ENCODE peak calls at places on chromosome 4, in eight cellular contexts. One of them, this sample, is unnamed.

GRCh38 chr4:29085748-29086147 is 1634.4 kb upstream of the PCDH7 start:
- DNase-seq in HCT116: no peak
- DNase-seq in pancreas: no peak
- DNase-seq in heart left ventricle: no peak
- DNase-seq in dorsolateral prefrontal cortex: no peak
- DNase-seq in transverse colon: no peak
- DNase-seq in vagina: no peak
- DNase-seq in fibroblast of lung: no peak
- DNase-seq in this sample: no peak

GRCh38 chr4:73222466-73223257 is 35.9 kb downstream of the ANKRD17 start:
- DNase-seq in HCT116: peak
- DNase-seq in dorsolateral prefrontal cortex: peak
- DNase-seq in heart left ventricle: peak
- DNase-seq in vagina: no peak
- DNase-seq in transverse colon: peak
- DNase-seq in pancreas: peak
- DNase-seq in fibroblast of lung: peak
- DNase-seq in this sample: peak

GRCh38 chr4:137993232-137993631 is 248.9 kb downstream of the SLC7A11 start:
- DNase-seq in heart left ventricle: no peak
- DNase-seq in pancreas: no peak
- DNase-seq in dorsolateral prefrontal cortex: no peak
- DNase-seq in vagina: no peak
- DNase-seq in HCT116: no peak
- DNase-seq in transverse colon: no peak
- DNase-seq in fibroblast of lung: no peak
- DNase-seq in this sample: no peak

GRCh38 chr4:67549123-67549522 is 3.8 kb upstream of the CENPC start:
- DNase-seq in HCT116: no peak
- DNase-seq in heart left ventricle: no peak
- DNase-seq in transverse colon: no peak
- DNase-seq in vagina: no peak
- DNase-seq in fibroblast of lung: peak
- DNase-seq in pancreas: no peak
- DNase-seq in dorsolateral prefrontal cortex: no peak
- DNase-seq in this sample: no peak

GRCh38 chr4:164779811-164780216 is 25.9 kb downstream of the SMIM31 start:
- DNase-seq in heart left ventricle: no peak
- DNase-seq in pancreas: peak
- DNase-seq in dorsolateral prefrontal cortex: peak
- DNase-seq in HCT116: peak
- DNase-seq in transverse colon: no peak
- DNase-seq in vagina: no peak
- DNase-seq in fibroblast of lung: peak
- DNase-seq in this sample: peak

GRCh38 chr4:76947369-76947768 is 2.2 kb upstream of the SEPTIN11 start:
- DNase-seq in pancreas: no peak
- DNase-seq in HCT116: no peak
- DNase-seq in heart left ventricle: no peak
- DNase-seq in vagina: no peak
- DNase-seq in transverse colon: no peak
- DNase-seq in fibroblast of lung: no peak
- DNase-seq in dorsolateral prefrontal cortex: no peak
- DNase-seq in this sample: no peak

GRCh38 chr4:28427306-28428085 is 1566.9 kb downstream of the STIM2 start:
- DNase-seq in fibroblast of lung: no peak
- DNase-seq in HCT116: no peak
- DNase-seq in transverse colon: no peak
- DNase-seq in vagina: no peak
- DNase-seq in dorsolateral prefrontal cortex: no peak
- DNase-seq in heart left ventricle: no peak
- DNase-seq in pancreas: no peak
- DNase-seq in this sample: no peak

GRCh38 chr4:56637791-56638190 is 43.3 kb downstream of the HOPX start:
- DNase-seq in dorsolateral prefrontal cortex: no peak
- DNase-seq in vagina: no peak
- DNase-seq in transverse colon: no peak
- DNase-seq in HCT116: no peak
- DNase-seq in fibroblast of lung: no peak
- DNase-seq in pancreas: no peak
- DNase-seq in heart left ventricle: no peak
- DNase-seq in this sample: no peak

GRCh38 chr4:156771171-156771837 is 200.3 kb downstream of the PDGFC start:
- DNase-seq in pancreas: peak
- DNase-seq in heart left ventricle: no peak
- DNase-seq in fibroblast of lung: peak
- DNase-seq in transverse colon: no peak
- DNase-seq in HCT116: peak
- DNase-seq in vagina: no peak
- DNase-seq in dorsolateral prefrontal cortex: no peak
- DNase-seq in this sample: peak

GRCh38 chr4:153137168-153137567 is 67.1 kb upstream of the TRIM2 start:
- DNase-seq in transverse colon: no peak
- DNase-seq in dorsolateral prefrontal cortex: peak
- DNase-seq in pancreas: no peak
- DNase-seq in vagina: no peak
- DNase-seq in fibroblast of lung: peak
- DNase-seq in HCT116: no peak
- DNase-seq in heart left ventricle: no peak
- DNase-seq in this sample: no peak

GRCh38 chr4:3642806-3643517 is 110.7 kb upstream of the LRPAP1 start:
- DNase-seq in pancreas: no peak
- DNase-seq in HCT116: no peak
- DNase-seq in dorsolateral prefrontal cortex: no peak
- DNase-seq in fibroblast of lung: no peak
- DNase-seq in vagina: no peak
- DNase-seq in heart left ventricle: no peak
- DNase-seq in transverse colon: no peak
- DNase-seq in this sample: no peak

GRCh38 chr4:53651142-53651720 is 59.9 kb upstream of the LNX1 start:
- DNase-seq in heart left ventricle: peak
- DNase-seq in fibroblast of lung: peak
- DNase-seq in dorsolateral prefrontal cortex: no peak
- DNase-seq in vagina: no peak
- DNase-seq in transverse colon: peak
- DNase-seq in HCT116: no peak
- DNase-seq in pancreas: no peak
- DNase-seq in this sample: no peak

GRCh38 chr4:73573794-73574528 is 46.3 kb downstream of the RASSF6 start:
- DNase-seq in dorsolateral prefrontal cortex: peak
- DNase-seq in pancreas: peak
- DNase-seq in transverse colon: peak
- DNase-seq in heart left ventricle: peak
- DNase-seq in vagina: no peak
- DNase-seq in HCT116: peak
- DNase-seq in fibroblast of lung: peak
- DNase-seq in this sample: peak

GRCh38 chr4:81845761-81846160 is 374.1 kb upstream of the RASGEF1B start:
- DNase-seq in heart left ventricle: no peak
- DNase-seq in pancreas: no peak
- DNase-seq in HCT116: no peak
- DNase-seq in dorsolateral prefrontal cortex: no peak
- DNase-seq in fibroblast of lung: no peak
- DNase-seq in transverse colon: no peak
- DNase-seq in vagina: no peak
- DNase-seq in this sample: no peak

GRCh38 chr4:139266208-139266582 is 13.8 kb downstream of the MGARP start:
- DNase-seq in heart left ventricle: no peak
- DNase-seq in pancreas: no peak
- DNase-seq in vagina: no peak
- DNase-seq in fibroblast of lung: no peak
- DNase-seq in HCT116: no peak
- DNase-seq in transverse colon: no peak
- DNase-seq in dorsolateral prefrontal cortex: no peak
- DNase-seq in this sample: no peak

GRCh38 chr4:139265654-139266053 is 14.4 kb downstream of the MGARP start:
- DNase-seq in heart left ventricle: no peak
- DNase-seq in fibroblast of lung: no peak
- DNase-seq in HCT116: no peak
- DNase-seq in dorsolateral prefrontal cortex: no peak
- DNase-seq in transverse colon: no peak
- DNase-seq in vagina: no peak
- DNase-seq in pancreas: no peak
- DNase-seq in this sample: no peak

GRCh38 chr4:139266583-139267257 is 13.3 kb downstream of the MGARP start:
- DNase-seq in HCT116: no peak
- DNase-seq in transverse colon: peak
- DNase-seq in heart left ventricle: peak
- DNase-seq in vagina: no peak
- DNase-seq in fibroblast of lung: peak
- DNase-seq in dorsolateral prefrontal cortex: peak
- DNase-seq in pancreas: peak
- DNase-seq in this sample: peak

GRCh38 chr4:139267301-139267700 is 12.7 kb downstream of the MGARP start:
- DNase-seq in dorsolateral prefrontal cortex: no peak
- DNase-seq in pancreas: no peak
- DNase-seq in vagina: no peak
- DNase-seq in heart left ventricle: no peak
- DNase-seq in fibroblast of lung: no peak
- DNase-seq in HCT116: no peak
- DNase-seq in transverse colon: no peak
- DNase-seq in this sample: no peak
- H3K27ac ChIP-seq in dorsolateral prefrontal cortex: no peak
- H3K27ac ChIP-seq in pancreas: no peak
- H3K27ac ChIP-seq in vagina: no peak
- H3K27ac ChIP-seq in heart left ventricle: no peak
- H3K27ac ChIP-seq in fibroblast of lung: no peak
- H3K27ac ChIP-seq in HCT116: no peak
- H3K27ac ChIP-seq in transverse colon: no peak
- H3K27ac ChIP-seq in this sample: peak

DNA sequence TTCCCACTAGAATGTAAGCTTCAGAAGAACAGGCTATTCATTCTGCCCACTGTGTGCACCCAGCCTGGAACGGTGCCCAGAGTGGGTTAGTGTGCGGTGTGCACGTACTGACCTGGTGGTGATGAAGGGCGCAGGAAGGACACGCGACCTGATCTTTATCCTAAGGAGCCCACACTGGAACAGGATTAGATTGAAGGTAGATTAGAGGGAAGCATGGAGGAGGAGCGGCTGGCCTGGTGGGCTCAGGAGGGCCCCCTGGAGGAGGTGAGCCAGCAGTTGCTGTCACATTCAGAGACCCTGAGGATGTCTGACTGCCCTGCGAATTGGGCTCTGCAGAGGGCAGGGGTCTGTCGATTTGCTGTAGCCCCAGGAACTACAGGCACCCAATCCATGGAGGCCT is 73.1 kb downstream of the HTRA3 start:
- DNase-seq in fibroblast of lung: no peak
- DNase-seq in dorsolateral prefrontal cortex: no peak
- DNase-seq in pancreas: no peak
- DNase-seq in HCT116: no peak
- DNase-seq in transverse colon: no peak
- DNase-seq in vagina: no peak
- DNase-seq in heart left ventricle: no peak
- DNase-seq in this sample: peak
- TF ChIP-seq CTCF in fibroblast of lung: peak
- TF ChIP-seq CTCF in dorsolateral prefrontal cortex: no peak
- TF ChIP-seq CTCF in pancreas: no peak
- TF ChIP-seq CTCF in HCT116: peak
- TF ChIP-seq CTCF in transverse colon: no peak
- TF ChIP-seq CTCF in vagina: no peak
- TF ChIP-seq CTCF in heart left ventricle: no peak
- TF ChIP-seq CTCF in this sample: peak

DNA sequence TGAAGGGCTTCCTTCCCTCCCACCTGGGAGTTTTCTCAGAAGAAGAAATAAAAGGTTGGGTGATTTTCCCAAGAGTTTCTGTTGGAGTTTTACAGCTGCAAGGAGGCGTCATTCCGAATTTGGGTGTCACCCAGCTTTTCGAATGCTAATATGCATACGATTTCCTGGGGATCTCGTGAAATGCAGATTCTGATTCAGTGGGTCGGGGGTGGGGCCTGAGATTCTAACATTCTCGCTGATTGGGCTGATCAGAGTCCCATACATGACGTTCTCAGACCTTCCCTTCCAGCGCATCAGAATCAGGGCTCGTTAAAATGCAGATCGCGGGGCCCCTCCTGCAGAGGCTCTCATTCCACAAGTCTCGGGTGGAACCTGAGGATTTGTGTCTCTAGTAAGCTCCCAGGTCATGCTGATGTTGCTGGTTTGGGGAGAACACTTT is 125.8 kb upstream of the STX18 start:
- DNase-seq in heart left ventricle: no peak
- DNase-seq in dorsolateral prefrontal cortex: no peak
- DNase-seq in fibroblast of lung: peak
- DNase-seq in vagina: no peak
- DNase-seq in HCT116: no peak
- DNase-seq in pancreas: no peak
- DNase-seq in transverse colon: no peak
- DNase-seq in this sample: no peak
- H3K4me3 ChIP-seq in heart left ventricle: no peak
- H3K4me3 ChIP-seq in dorsolateral prefrontal cortex: no peak
- H3K4me3 ChIP-seq in fibroblast of lung: no peak
- H3K4me3 ChIP-seq in vagina: no peak
- H3K4me3 ChIP-seq in HCT116: no peak
- H3K4me3 ChIP-seq in pancreas: no peak
- H3K4me3 ChIP-seq in transverse colon: no peak
- H3K4me3 ChIP-seq in this sample: no peak

GRCh38 chr4:1196421-1197183 is 24.2 kb upstream of the SPON2 start:
- DNase-seq in fibroblast of lung: no peak
- DNase-seq in HCT116: no peak
- DNase-seq in vagina: peak
- DNase-seq in dorsolateral prefrontal cortex: no peak
- DNase-seq in heart left ventricle: no peak
- DNase-seq in transverse colon: no peak
- DNase-seq in pancreas: no peak
- DNase-seq in this sample: no peak
- H3K27ac ChIP-seq in fibroblast of lung: no peak
- H3K27ac ChIP-seq in HCT116: no peak
- H3K27ac ChIP-seq in vagina: peak
- H3K27ac ChIP-seq in dorsolateral prefrontal cortex: no peak
- H3K27ac ChIP-seq in heart left ventricle: no peak
- H3K27ac ChIP-seq in transverse colon: no peak
- H3K27ac ChIP-seq in pancreas: no peak
- H3K27ac ChIP-seq in this sample: no peak

GRCh38 chr4:112189754-112190153 is 41.8 kb upstream of the AP1AR start:
- DNase-seq in HCT116: no peak
- DNase-seq in heart left ventricle: no peak
- DNase-seq in fibroblast of lung: no peak
- DNase-seq in vagina: no peak
- DNase-seq in transverse colon: no peak
- DNase-seq in dorsolateral prefrontal cortex: no peak
- DNase-seq in pancreas: no peak
- DNase-seq in this sample: no peak
- TF ChIP-seq CTCF in HCT116: no peak
- TF ChIP-seq CTCF in heart left ventricle: no peak
- TF ChIP-seq CTCF in fibroblast of lung: peak
- TF ChIP-seq CTCF in vagina: no peak
- TF ChIP-seq CTCF in transverse colon: no peak
- TF ChIP-seq CTCF in dorsolateral prefrontal cortex: peak
- TF ChIP-seq CTCF in pancreas: no peak
- TF ChIP-seq CTCF in this sample: peak

This sample was measured in WERI-Rb-1.